ENCODE peak calls at places on chromosomes 4 and X, in six cellular contexts. D is skeletal muscle cell, B is glomerular endothelial cell, N is cortex of kidney, F is AML-193, M is GDM1. R is an unnamed sample.
A peak's percentile ranks its signal among the peaks of the same experiment; 100 is the strongest.

GRCh38 chr4:109412805-109413204 is 20.8 kb upstream of the SEC24B start:
- DNase-seq in D (no peak), B (no peak), N (no peak), F (no peak), M (no peak), R (no peak)

GRCh38 chr4:121656269-121656641 is 40.5 kb downstream of the ANXA5 start:
- DNase-seq in D (peak; percentile 73), B (peak; percentile 34), N (no peak), F (peak; percentile 8), M (peak; percentile 16), R (no peak)

GRCh38 chr4:8464376-8464775 is 23.8 kb downstream of the TRMT44 start:
- DNase-seq in D (no peak), B (no peak), N (no peak), F (no peak), M (no peak), R (no peak)

GRCh38 chr4:9781343-9782135 is at the start of gene DRD5:
- DNase-seq in D (no peak), B (no peak), N (no peak), F (no peak), M (no peak), R (no peak)

GRCh38 chr4:87227704-87228560 is 7.5 kb upstream of the KLHL8 start:
- DNase-seq in D (no peak), B (no peak), N (no peak), F (no peak), M (no peak), R (no peak)

GRCh38 chrX:153766871-153767673 is 3.0 kb downstream of the PLXNB3 start:
- DNase-seq in D (no peak), B (no peak), N (no peak), F (no peak), M (no peak), R (no peak)

GRCh38 chrX:154074199-154074598 is 23.3 kb downstream of the MECP2 start:
- DNase-seq in D (peak; percentile 16), B (no peak), N (no peak), F (no peak), M (no peak), R (no peak)

GRCh38 chrX:67105758-67106116 is 438.1 kb upstream of the AR start:
- DNase-seq in D (no peak), B (no peak), N (no peak), F (no peak), M (no peak), R (no peak)

GRCh38 chrX:95382799-95383198 is 1301.8 kb upstream of the DIAPH2 start:
- DNase-seq in D (no peak), B (no peak), N (no peak), F (no peak), M (no peak), R (no peak)

GRCh38 chrX:150570512-150570911 is 2.1 kb downstream of the MTM1 start:
- DNase-seq in D (no peak), B (no peak), N (no peak), F (peak; percentile 17), M (no peak), R (no peak)

GRCh38 chr4:337932-338758 is 531 bp downstream of the ZNF141 start:
- DNase-seq in D (no peak), B (no peak), N (no peak), F (peak; percentile 56), M (no peak), R (no peak)

GRCh38 chrX:47361538-47362511 is 8.6 kb upstream of the ZNF157 start:
- DNase-seq in D (peak; percentile 90), B (peak; percentile 75), N (no peak), F (peak; percentile 22), M (no peak), R (no peak)

GRCh38 chr4:64940698-64941097 is 531.4 kb upstream of the TECRL start:
- DNase-seq in D (peak; percentile 8), B (no peak), N (no peak), F (no peak), M (no peak), R (no peak)

GRCh38 chrX:111005151-111005550 is 90.8 kb upstream of the PAK3 start:
- DNase-seq in D (no peak), B (no peak), N (no peak), F (no peak), M (no peak), R (no peak)

GRCh38 chr4:4946416-4946815 is 72.8 kb downstream of the CYTL1 start:
- DNase-seq in D (no peak), B (no peak), N (no peak), F (no peak), M (no peak), R (no peak)

GRCh38 chr4:110485452-110485851 is 9.5 kb downstream of the ENPEP start:
- DNase-seq in D (no peak), B (no peak), N (no peak), F (no peak), M (no peak), R (no peak)

GRCh38 chr4:67558493-67558892 is at the start of gene STAP1:
- DNase-seq in D (no peak), B (no peak), N (no peak), F (peak; percentile 70), M (peak; percentile 67), R (no peak)

GRCh38 chr4:71229477-71230257 is 109.2 kb upstream of the SLC4A4 start:
- DNase-seq in D (no peak), B (no peak), N (no peak), F (no peak), M (no peak), R (no peak)

GRCh38 chr4:1012031-1012739 is 759 bp downstream of the FGFRL1 start:
- DNase-seq in D (no peak), B (no peak), N (no peak), F (peak; percentile 4), M (no peak), R (no peak)

GRCh38 chrX:130166503-130166777 is 799 bp upstream of the AIFM1 start:
- DNase-seq in D (no peak), B (no peak), N (no peak), F (no peak), M (no peak), R (no peak)

GRCh38 chrX:327660-328126 is 9.1 kb upstream of the GTPBP6 start:
- DNase-seq in D (no peak), B (no peak), N (no peak), F (no peak), M (no peak), R (no peak)

GRCh38 chr4:91243132-91243531 is 1060.6 kb upstream of the GRID2 start:
- DNase-seq in D (no peak), B (no peak), N (no peak), F (no peak), M (no peak), R (no peak)

GRCh38 chr4:73021634-73022033 is 47.9 kb downstream of the COX18 start:
- DNase-seq in D (peak; percentile 15), B (no peak), N (no peak), F (no peak), M (peak; percentile 13), R (no peak)

GRCh38 chrX:129637217-129638109 is 17.3 kb downstream of the APLN start:
- DNase-seq in D (no peak), B (no peak), N (no peak), F (peak; percentile 27), M (peak; percentile 63), R (peak; percentile 3)

GRCh38 chr4:1130318-1131186 is 17.2 kb upstream of the RNF212 start:
- DNase-seq in D (peak; percentile 30), B (peak; percentile 25), N (no peak), F (peak; percentile 72), M (peak; percentile 53), R (no peak)

GRCh38 chrX:63754141-63754859 is 30.7 kb downstream of the ARHGEF9 start:
- DNase-seq in D (no peak), B (no peak), N (no peak), F (peak; percentile 9), M (no peak), R (no peak)